ENCODE peak calls at places on chromosomes 13 and 19, in six cellular contexts. O is heart left ventricle, M is fibroblast of the conjunctiva, X is RPMI8226, Z is AG10803, H is left colon. B is an unnamed sample.
A peak's percentile ranks its signal among the peaks of the same experiment; 100 is the strongest.

GRCh38 chr13:44219808-44220544 is 153.6 kb upstream of the SERP2 start:
- DNase-seq in O (no peak), X (no peak), H (no peak), Z (no peak), M (no peak), B (peak; percentile 54)

GRCh38 chr13:95349267-95349666 is 48.0 kb upstream of the ABCC4 start:
- DNase-seq in Z (no peak), H (no peak), O (no peak), X (no peak), M (no peak), B (no peak)

GRCh38 chr19:57348136-57348535 is 2.9 kb upstream of the ZNF304 start:
- DNase-seq in M (no peak), X (no peak), H (no peak), O (no peak), Z (peak; percentile 81), B (peak; percentile 70)

GRCh38 chr19:2039082-2039958 is 11.7 kb downstream of the MKNK2 start:
- DNase-seq in X (no peak), Z (no peak), M (no peak), O (no peak), H (no peak), B (no peak)

GRCh38 chr19:14507704-14508246 is 10.4 kb downstream of the DNAJB1 start:
- DNase-seq in M (peak; percentile 29), H (no peak), Z (peak; percentile 66), X (no peak), O (no peak), B (peak; percentile 26)

GRCh38 chr19:35433448-35433847 is 14.6 kb upstream of the FFAR2 start:
- DNase-seq in X (no peak), H (no peak), Z (no peak), M (no peak), O (no peak), B (no peak)

GRCh38 chr13:90683711-90684131 is 663.8 kb upstream of the MIR17HG start:
- DNase-seq in M (no peak), O (no peak), Z (no peak), H (no peak), X (no peak), B (no peak)

GRCh38 chr13:50224534-50224933 is 209.3 kb downstream of the KCNRG start:
- DNase-seq in H (no peak), X (no peak), M (peak; percentile 22), Z (peak; percentile 39), O (no peak), B (peak; percentile 58)

GRCh38 chr19:15498910-15499309 is 9.4 kb upstream of the CYP4F22 start:
- DNase-seq in Z (no peak), M (no peak), H (no peak), O (no peak), X (no peak), B (no peak)

GRCh38 chr13:49459580-49459979 is 15.5 kb downstream of the SETDB2 start:
- DNase-seq in Z (no peak), O (no peak), M (no peak), H (no peak), X (no peak), B (no peak)

GRCh38 chr19:2798733-2799132 is 13.4 kb downstream of the THOP1 start:
- DNase-seq in X (no peak), Z (no peak), O (no peak), H (no peak), M (no peak), B (no peak)

GRCh38 chr19:7292950-7293794 is 1.0 kb downstream of the INSR start:
- DNase-seq in Z (no peak), O (peak; percentile 76), M (no peak), X (peak; percentile 61), H (peak; percentile 77), B (no peak)

GRCh38 chr19:48868196-48868886 is at the start of gene PLEKHA4:
- DNase-seq in X (no peak), Z (peak; percentile 51), H (peak; percentile 41), M (no peak), O (peak; percentile 84), B (peak; percentile 52)

GRCh38 chr19:46471116-46471733 is at the start of gene PNMA8A:
- DNase-seq in X (no peak), H (peak; percentile 25), O (peak; percentile 89), Z (peak; percentile 60), M (peak; percentile 68), B (peak; percentile 50)

GRCh38 chr13:81104316-81104715 is 763.4 kb upstream of the SPRY2 start:
- DNase-seq in O (no peak), X (no peak), M (no peak), Z (no peak), H (no peak), B (no peak)

GRCh38 chr19:44608391-44608821 is 5.0 kb upstream of the IGSF23 start:
- DNase-seq in X (no peak), M (no peak), O (no peak), Z (no peak), H (peak; percentile 54), B (no peak)

GRCh38 chr19:32189956-32190706 is 155.3 kb upstream of the ZNF507 start:
- DNase-seq in O (no peak), X (no peak), Z (no peak), M (no peak), H (no peak), B (no peak)

GRCh38 chr19:41225238-41226052 is 6.4 kb downstream of the AXL start:
- DNase-seq in M (peak; percentile 95), O (no peak), X (no peak), Z (peak; percentile 100), H (peak; percentile 37), B (peak; percentile 99)

GRCh38 chr19:53982056-53982455 is 9.4 kb upstream of the CACNG6 start:
- DNase-seq in M (no peak), H (no peak), Z (no peak), X (no peak), O (no peak), B (no peak)

GRCh38 chr19:2547033-2547680 is 71.2 kb downstream of the GADD45B start:
- DNase-seq in H (no peak), O (no peak), X (no peak), M (no peak), Z (no peak), B (no peak)

GRCh38 chr13:51921790-51922740 is 60.3 kb downstream of the CCDC70 start:
- DNase-seq in M (no peak), X (peak; percentile 33), Z (no peak), O (no peak), H (no peak), B (no peak)

GRCh38 chr13:71866173-71867091 is 572 bp downstream of the DACH1 start:
- DNase-seq in H (peak; percentile 49), O (peak; percentile 68), X (peak; percentile 9), Z (no peak), M (no peak), B (peak; percentile 3)

GRCh38 chr19:5961969-5962945 is 15.7 kb downstream of the RANBP3 start:
- DNase-seq in O (peak; percentile 68), Z (peak; percentile 67), X (no peak), H (peak; percentile 74), M (no peak), B (no peak)

GRCh38 chr19:41861846-41862245 is 1.8 kb downstream of the RPS19 start:
- DNase-seq in O (no peak), Z (no peak), M (no peak), H (no peak), X (no peak), B (no peak)

GRCh38 chr19:52229524-52229923 is 39.7 kb downstream of the PPP2R1A start:
- DNase-seq in Z (no peak), H (no peak), X (no peak), M (no peak), O (no peak), B (no peak)

GRCh38 chr19:57903298-57904174 is 12.9 kb downstream of the ZNF417 start:
- DNase-seq in O (no peak), Z (peak; percentile 74), H (no peak), M (peak; percentile 37), X (peak; percentile 22), B (peak; percentile 69)

GRCh38 chr13:73215807-73216206 is 157.0 kb downstream of the KLF5 start:
- DNase-seq in O (no peak), H (peak; percentile 36), X (no peak), Z (peak; percentile 92), M (peak; percentile 18), B (peak; percentile 80)

GRCh38 chr13:40058757-40059236 is 403.3 kb downstream of the COG6 start:
- DNase-seq in H (no peak), Z (no peak), X (no peak), O (no peak), M (peak; percentile 24), B (peak; percentile 50)

GRCh38 chr13:26495749-26496148 is 61.7 kb upstream of the WASF3 start:
- DNase-seq in O (no peak), M (no peak), X (no peak), H (no peak), Z (no peak), B (no peak)

GRCh38 chr19:38939957-38940356 is 9.2 kb downstream of the MRPS12 start:
- DNase-seq in O (no peak), M (no peak), Z (no peak), H (no peak), X (no peak), B (no peak)

GRCh38 chr13:99660101-99660500 is 158.8 kb downstream of the TM9SF2 start:
- DNase-seq in M (no peak), Z (no peak), X (no peak), O (no peak), H (no peak), B (no peak)

GRCh38 chr13:25911020-25911419 is 140.8 kb downstream of the SHISA2 start:
- DNase-seq in O (no peak), M (no peak), X (no peak), Z (no peak), H (no peak), B (no peak)

GRCh38 chr13:96551540-96551939 is 442.7 kb downstream of the OXGR1 start:
- DNase-seq in H (no peak), M (no peak), O (no peak), X (no peak), Z (no peak), B (peak; percentile 74)

GRCh38 chr13:48078251-48078656 is 16.6 kb downstream of the MED4 start:
- DNase-seq in O (no peak), H (peak; percentile 4), M (no peak), Z (no peak), X (peak; percentile 72), B (no peak)